ENCODE peak calls at places on chromosomes 7 and 10, in ten cellular contexts. R, H, O, C, B, T, V, U, P and N are unnamed samples.

GRCh38 chr7:832292-832967 is at the start of gene SUN1:
- DNase-seq in R (no peak), H (peak), O (peak), C (no peak), B (peak), T (no peak), V (peak), U (peak), P (no peak), N (no peak)

GRCh38 chr7:78691584-78691983 is 761.9 kb downstream of the MAGI2 start:
- DNase-seq in R (no peak), H (no peak), O (no peak), C (no peak), B (no peak), T (no peak), V (no peak), U (no peak), P (no peak), N (no peak)

GRCh38 chr7:116560021-116560970 is 35.5 kb downstream of the CAV1 start:
- DNase-seq in R (no peak), H (no peak), O (no peak), C (no peak), B (no peak), T (peak), V (no peak), U (no peak), P (no peak), N (no peak)

GRCh38 chr7:117873056-117873932 is at the start of gene CTTNBP2:
- DNase-seq in R (peak), H (no peak), O (peak), C (no peak), B (peak), T (peak), V (peak), U (peak), P (no peak), N (no peak)

GRCh38 chr7:42914009-42914725 is 2.3 kb upstream of the C7orf25 start:
- DNase-seq in R (no peak), H (no peak), O (no peak), C (no peak), B (peak), T (no peak), V (no peak), U (no peak), P (no peak), N (no peak)

GRCh38 chr7:41624818-41625217 is 78.1 kb downstream of the INHBA start:
- DNase-seq in R (no peak), H (no peak), O (no peak), C (no peak), B (peak), T (no peak), V (no peak), U (peak), P (peak), N (no peak)

GRCh38 chr7:13989138-13989943 is at the start of gene ETV1:
- DNase-seq in R (peak), H (no peak), O (peak), C (no peak), B (peak), T (peak), V (peak), U (peak), P (no peak), N (no peak)

GRCh38 chr7:105799006-105799405 is 77.4 kb downstream of the ATXN7L1 start:
- DNase-seq in R (no peak), H (no peak), O (no peak), C (no peak), B (no peak), T (no peak), V (no peak), U (no peak), P (no peak), N (no peak)

GRCh38 chr7:55657654-55658053 is 85.4 kb upstream of the VOPP1 start:
- DNase-seq in R (no peak), H (no peak), O (no peak), C (no peak), B (no peak), T (peak), V (no peak), U (no peak), P (no peak), N (no peak)

GRCh38 chr10:132666733-132667612 is 119.0 kb downstream of the NKX6-2 start:
- DNase-seq in R (no peak), H (no peak), O (peak), C (no peak), B (no peak), T (no peak), V (no peak), U (peak), P (no peak), N (no peak)

GRCh38 chr7:158096582-158096981 is 491.0 kb downstream of the PTPRN2 start:
- DNase-seq in R (no peak), H (no peak), O (peak), C (no peak), B (no peak), T (no peak), V (no peak), U (no peak), P (no peak), N (no peak)

GRCh38 chr7:152899482-152900166 is 140.1 kb downstream of the ACTR3B start:
- DNase-seq in R (no peak), H (no peak), O (no peak), C (no peak), B (no peak), T (no peak), V (no peak), U (no peak), P (no peak), N (no peak)

GRCh38 chr7:47496064-47496665 is 85.7 kb downstream of the TNS3 start:
- DNase-seq in R (no peak), H (no peak), O (no peak), C (no peak), B (no peak), T (peak), V (no peak), U (no peak), P (no peak), N (no peak)

GRCh38 chr10:84493951-84494848 is 165.8 kb downstream of the CCSER2 start:
- DNase-seq in R (peak), H (no peak), O (no peak), C (no peak), B (peak), T (no peak), V (no peak), U (peak), P (peak), N (no peak)

GRCh38 chr7:89681448-89681847 is 472.8 kb upstream of the STEAP1 start:
- DNase-seq in R (no peak), H (no peak), O (no peak), C (no peak), B (no peak), T (no peak), V (no peak), U (no peak), P (no peak), N (no peak)

GRCh38 chr7:130274983-130275649 is 8.5 kb downstream of the CPA2 start:
- DNase-seq in R (no peak), H (no peak), O (no peak), C (no peak), B (no peak), T (peak), V (no peak), U (no peak), P (no peak), N (no peak)

GRCh38 chr10:82308641-82309040 is 433.6 kb downstream of the NRG3 start:
- DNase-seq in R (no peak), H (no peak), O (no peak), C (no peak), B (no peak), T (no peak), V (no peak), U (no peak), P (no peak), N (no peak)

GRCh38 chr10:102120987-102121738 is 995 bp upstream of the LDB1 start:
- DNase-seq in R (no peak), H (no peak), O (no peak), C (peak), B (peak), T (no peak), V (no peak), U (no peak), P (peak), N (peak)

GRCh38 chr10:110327262-110327914 is 22.7 kb upstream of the SMNDC1 start:
- DNase-seq in R (no peak), H (no peak), O (no peak), C (no peak), B (no peak), T (no peak), V (no peak), U (no peak), P (no peak), N (no peak)

GRCh38 chr10:102633282-102633681 is 11.0 kb upstream of the TRIM8 start:
- DNase-seq in R (no peak), H (no peak), O (peak), C (no peak), B (peak), T (no peak), V (peak), U (peak), P (no peak), N (no peak)

GRCh38 chr7:128341733-128342132 is 2.0 kb downstream of the RBM28 start:
- DNase-seq in R (no peak), H (no peak), O (no peak), C (no peak), B (no peak), T (no peak), V (no peak), U (no peak), P (no peak), N (no peak)

GRCh38 chr7:17132726-17133125 is 165.7 kb upstream of the AHR start:
- DNase-seq in R (no peak), H (no peak), O (no peak), C (no peak), B (no peak), T (no peak), V (no peak), U (no peak), P (no peak), N (no peak)

GRCh38 chr7:30474893-30475292 is 3.7 kb downstream of the NOD1 start:
- DNase-seq in R (no peak), H (no peak), O (no peak), C (no peak), B (peak), T (no peak), V (no peak), U (no peak), P (no peak), N (no peak)

GRCh38 chr7:155780884-155781283 is 31.4 kb downstream of the SHH start:
- DNase-seq in R (no peak), H (no peak), O (no peak), C (no peak), B (no peak), T (no peak), V (no peak), U (no peak), P (no peak), N (no peak)

GRCh38 chr7:6640246-6640721 is 3.2 kb downstream of the ZNF316 start:
- DNase-seq in R (no peak), H (no peak), O (no peak), C (no peak), B (peak), T (no peak), V (peak), U (peak), P (peak), N (no peak)

GRCh38 chr10:28151636-28152035 is 151.2 kb downstream of the MPP7 start:
- DNase-seq in R (no peak), H (no peak), O (no peak), C (no peak), B (no peak), T (no peak), V (no peak), U (no peak), P (no peak), N (no peak)

GRCh38 chr7:105402221-105403095 is 13.7 kb upstream of the SRPK2 start:
- DNase-seq in R (no peak), H (no peak), O (no peak), C (no peak), B (peak), T (no peak), V (no peak), U (peak), P (no peak), N (no peak)

GRCh38 chr7:74475243-74475986 is 21.7 kb downstream of the GTF2IRD1 start:
- DNase-seq in R (no peak), H (no peak), O (no peak), C (no peak), B (no peak), T (no peak), V (no peak), U (no peak), P (no peak), N (no peak)

GRCh38 chr10:105727131-105727530 is 1086.0 kb downstream of the SORCS3 start:
- DNase-seq in R (no peak), H (no peak), O (no peak), C (no peak), B (no peak), T (no peak), V (no peak), U (no peak), P (no peak), N (no peak)

GRCh38 chr10:107865691-107866090 is 701.2 kb upstream of the SORCS1 start:
- DNase-seq in R (no peak), H (no peak), O (no peak), C (no peak), B (no peak), T (no peak), V (no peak), U (no peak), P (no peak), N (no peak)

GRCh38 chr7:132614428-132615076 is 38.3 kb upstream of the PLXNA4 start:
- DNase-seq in R (no peak), H (no peak), O (no peak), C (no peak), B (peak), T (peak), V (no peak), U (no peak), P (no peak), N (no peak)

GRCh38 chr7:41629711-41630111 is 73.2 kb downstream of the INHBA start:
- DNase-seq in R (no peak), H (no peak), O (no peak), C (no peak), B (peak), T (no peak), V (no peak), U (no peak), P (peak), N (no peak)